ENCODE peak calls at places on chromosome 19, in nine cellular contexts. H, A, S, O, E, Z, L, N and X are unnamed samples.

GRCh38 chr19:53664760-53665159 is 33.0 kb downstream of the DPRX start:
- DNase-seq in H (no peak), A (no peak), S (no peak), O (no peak), E (no peak), Z (no peak), L (no peak), N (no peak), X (no peak)

GRCh38 chr19:45293682-45294081 is 29.0 kb downstream of the CKM start:
- DNase-seq in H (no peak), A (no peak), S (no peak), O (no peak), E (no peak), Z (no peak), L (no peak), N (no peak), X (no peak)

GRCh38 chr19:7550987-7551761 is 15.7 kb downstream of the PNPLA6 start:
- DNase-seq in H (peak), A (no peak), S (peak), O (no peak), E (peak), Z (no peak), L (peak), N (peak), X (peak)

GRCh38 chr19:33227242-33227650 is 1.6 kb upstream of the SLC7A10 start:
- DNase-seq in H (no peak), A (no peak), S (no peak), O (no peak), E (no peak), Z (no peak), L (no peak), N (no peak), X (no peak)

GRCh38 chr19:41698746-41699230 is 9.6 kb upstream of the CEACAM5 start:
- DNase-seq in H (no peak), A (no peak), S (no peak), O (no peak), E (no peak), Z (no peak), L (no peak), N (no peak), X (no peak)

GRCh38 chr19:34432797-34433196 is 4.6 kb downstream of the UBA2 start:
- DNase-seq in H (no peak), A (peak), S (no peak), O (no peak), E (no peak), Z (no peak), L (no peak), N (no peak), X (no peak)

GRCh38 chr19:58559275-58560006 is 1.0 kb upstream of the UBE2M start:
- DNase-seq in H (peak), A (peak), S (peak), O (peak), E (peak), Z (peak), L (peak), N (peak), X (no peak)

GRCh38 chr19:14570864-14571527 is 870 bp downstream of the NDUFB7 start:
- DNase-seq in H (no peak), A (no peak), S (no peak), O (no peak), E (no peak), Z (no peak), L (no peak), N (no peak), X (no peak)

GRCh38 chr19:37332839-37333238 is 38.1 kb upstream of the ZNF527 start:
- DNase-seq in H (no peak), A (no peak), S (no peak), O (no peak), E (no peak), Z (no peak), L (no peak), N (no peak), X (no peak)

GRCh38 chr19:18160792-18161690 is 8.1 kb downstream of the PIK3R2 start:
- DNase-seq in H (peak), A (peak), S (peak), O (peak), E (peak), Z (peak), L (peak), N (peak), X (peak)

GRCh38 chr19:18416778-18417249 is 2.4 kb upstream of the SSBP4 start:
- DNase-seq in H (peak), A (peak), S (peak), O (no peak), E (peak), Z (peak), L (peak), N (peak), X (peak)

GRCh38 chr19:3075605-3076431 is 13.5 kb upstream of the TLE5 start:
- DNase-seq in H (peak), A (no peak), S (peak), O (peak), E (peak), Z (peak), L (peak), N (no peak), X (peak)

GRCh38 chr19:30877591-30878230 is 471.5 kb downstream of the TSHZ3 start:
- DNase-seq in H (no peak), A (peak), S (peak), O (no peak), E (no peak), Z (no peak), L (no peak), N (peak), X (no peak)

GRCh38 chr19:14413765-14414171 is 5.4 kb downstream of the DDX39A start:
- DNase-seq in H (no peak), A (no peak), S (no peak), O (no peak), E (no peak), Z (no peak), L (no peak), N (no peak), X (no peak)

GRCh38 chr19:19224852-19225494 is 13.2 kb downstream of the NCAN start:
- DNase-seq in H (peak), A (peak), S (peak), O (peak), E (peak), Z (peak), L (peak), N (peak), X (peak)

GRCh38 chr19:48933382-48933932 is at the start of gene DHDH:
- DNase-seq in H (peak), A (peak), S (peak), O (peak), E (peak), Z (peak), L (peak), N (peak), X (peak)

GRCh38 chr19:7718668-7719067 is 13.2 kb downstream of the CLEC4G start:
- DNase-seq in H (no peak), A (no peak), S (no peak), O (no peak), E (no peak), Z (peak), L (no peak), N (no peak), X (no peak)

GRCh38 chr19:46469541-46470185 is 1.7 kb downstream of the PNMA8A start:
- DNase-seq in H (no peak), A (no peak), S (no peak), O (no peak), E (no peak), Z (no peak), L (no peak), N (no peak), X (no peak)

GRCh38 chr19:15101479-15102082 is 5.6 kb upstream of the SYDE1 start:
- DNase-seq in H (peak), A (no peak), S (peak), O (no peak), E (peak), Z (no peak), L (no peak), N (no peak), X (peak)

GRCh38 chr19:45601524-45602522 is at the start of gene GPR4:
- DNase-seq in H (no peak), A (no peak), S (no peak), O (no peak), E (no peak), Z (no peak), L (no peak), N (no peak), X (peak)

GRCh38 chr19:51387924-51388389 is at the start of gene LIM2:
- DNase-seq in H (no peak), A (no peak), S (no peak), O (no peak), E (no peak), Z (peak), L (no peak), N (no peak), X (no peak)

GRCh38 chr19:46546194-46546896 is 50.7 kb upstream of the PNMA8B start:
- DNase-seq in H (peak), A (peak), S (peak), O (no peak), E (peak), Z (peak), L (peak), N (peak), X (peak)

GRCh38 chr19:13366529-13367143 is 139.6 kb downstream of the CACNA1A start:
- DNase-seq in H (no peak), A (no peak), S (no peak), O (no peak), E (no peak), Z (no peak), L (no peak), N (no peak), X (peak)

GRCh38 chr19:27774827-27775226 is 1438.1 kb downstream of the UQCRFS1 start:
- DNase-seq in H (no peak), A (no peak), S (no peak), O (no peak), E (no peak), Z (no peak), L (no peak), N (no peak), X (peak)

GRCh38 chr19:30046522-30046921 is 104.5 kb downstream of the URI1 start:
- DNase-seq in H (no peak), A (no peak), S (no peak), O (no peak), E (no peak), Z (no peak), L (no peak), N (no peak), X (peak)

GRCh38 chr19:13846533-13847032 is 30.4 kb upstream of the NANOS3 start:
- DNase-seq in H (peak), A (peak), S (peak), O (peak), E (peak), Z (peak), L (peak), N (peak), X (peak)

GRCh38 chr19:52689804-52690394 is 44.9 kb downstream of the ZNF611 start:
- DNase-seq in H (peak), A (peak), S (peak), O (peak), E (peak), Z (peak), L (peak), N (peak), X (peak)

GRCh38 chr19:13696839-13697238 is 67.5 kb upstream of the MRI1 start:
- DNase-seq in H (no peak), A (no peak), S (no peak), O (no peak), E (no peak), Z (no peak), L (no peak), N (no peak), X (no peak)

GRCh38 chr19:30596813-30597399 is 224.7 kb downstream of the ZNF536 start:
- DNase-seq in H (no peak), A (no peak), S (no peak), O (no peak), E (no peak), Z (no peak), L (no peak), N (no peak), X (no peak)

GRCh38 chr19:53873451-53874383 is 6.0 kb downstream of the MYADM start:
- DNase-seq in H (no peak), A (no peak), S (no peak), O (no peak), E (no peak), Z (peak), L (no peak), N (no peak), X (no peak)

GRCh38 chr19:42089191-42089750 is 13.3 kb downstream of the ZNF574 start:
- DNase-seq in H (no peak), A (no peak), S (no peak), O (no peak), E (no peak), Z (no peak), L (no peak), N (no peak), X (no peak)

GRCh38 chr19:40605201-40605971 is 4.2 kb downstream of the LTBP4 start:
- DNase-seq in H (peak), A (peak), S (peak), O (peak), E (peak), Z (peak), L (peak), N (peak), X (peak)

GRCh38 chr19:7983286-7983950 is 22.0 kb downstream of the ELAVL1 start:
- DNase-seq in H (no peak), A (no peak), S (no peak), O (no peak), E (no peak), Z (peak), L (no peak), N (no peak), X (no peak)

GRCh38 chr19:17846146-17846545 is 1.6 kb downstream of the JAK3 start:
- DNase-seq in H (no peak), A (no peak), S (no peak), O (no peak), E (no peak), Z (peak), L (no peak), N (no peak), X (no peak)

GRCh38 chr19:53881482-53882390 is at the start of gene PRKCG:
- DNase-seq in H (peak), A (no peak), S (no peak), O (no peak), E (peak), Z (peak), L (no peak), N (no peak), X (no peak)

GRCh38 chr19:40279120-40279551 is 6.0 kb downstream of the AKT2 start:
- DNase-seq in H (no peak), A (no peak), S (no peak), O (no peak), E (peak), Z (peak), L (peak), N (no peak), X (peak)

GRCh38 chr19:35712529-35712909 is 5.3 kb upstream of the KMT2B start:
- DNase-seq in H (no peak), A (no peak), S (no peak), O (no peak), E (no peak), Z (no peak), L (no peak), N (no peak), X (no peak)

GRCh38 chr19:34220472-34221063 is 33.8 kb upstream of the GARRE1 start:
- DNase-seq in H (peak), A (peak), S (peak), O (no peak), E (peak), Z (no peak), L (no peak), N (peak), X (peak)

GRCh38 chr19:47661571-47661970 is 51.7 kb upstream of the EHD2 start:
- DNase-seq in H (no peak), A (no peak), S (no peak), O (no peak), E (no peak), Z (no peak), L (no peak), N (no peak), X (no peak)

GRCh38 chr19:11848200-11848593 is 329 bp upstream of the ZNF439 start:
- DNase-seq in H (no peak), A (no peak), S (no peak), O (no peak), E (no peak), Z (peak), L (no peak), N (no peak), X (no peak)

GRCh38 chr19:11849264-11849615 is 714 bp downstream of the ZNF439 start:
- DNase-seq in H (no peak), A (no peak), S (no peak), O (no peak), E (peak), Z (no peak), L (no peak), N (no peak), X (no peak)

GRCh38 chr19:11853358-11853757 is 4.8 kb downstream of the ZNF439 start:
- DNase-seq in H (no peak), A (no peak), S (no peak), O (no peak), E (no peak), Z (no peak), L (no peak), N (no peak), X (no peak)

GRCh38 chr19:11843741-11844140 is 4.8 kb upstream of the ZNF439 start:
- DNase-seq in H (no peak), A (no peak), S (no peak), O (no peak), E (no peak), Z (no peak), L (no peak), N (no peak), X (peak)

GRCh38 chr19:11848594-11849263 is at the start of gene ZNF439:
- DNase-seq in H (peak), A (peak), S (peak), O (peak), E (peak), Z (peak), L (peak), N (peak), X (peak)
- TF ChIP-seq POLR2A in H (peak), A (no peak), S (no peak), O (peak), E (peak), Z (no peak), L (no peak), N (no peak), X (no peak)

GRCh38 chr19:50323782-50324133 is 5.4 kb downstream of the KCNC3 start:
- DNase-seq in H (no peak), A (no peak), S (no peak), O (no peak), E (no peak), Z (no peak), L (no peak), N (no peak), X (no peak)

GRCh38 chr19:50321831-50322230 is 7.3 kb downstream of the KCNC3 start:
- DNase-seq in H (no peak), A (no peak), S (no peak), O (no peak), E (no peak), Z (no peak), L (no peak), N (no peak), X (no peak)

GRCh38 chr19:50320596-50320995 is 8.6 kb downstream of the KCNC3 start:
- DNase-seq in H (no peak), A (no peak), S (no peak), O (no peak), E (no peak), Z (no peak), L (no peak), N (no peak), X (no peak)

GRCh38 chr19:50322931-50323781 is 6.0 kb downstream of the KCNC3 start:
- DNase-seq in H (no peak), A (no peak), S (no peak), O (peak), E (no peak), Z (no peak), L (no peak), N (no peak), X (no peak)

GRCh38 chr19:50322234-50322633 is 6.9 kb downstream of the KCNC3 start:
- DNase-seq in H (no peak), A (no peak), S (no peak), O (peak), E (no peak), Z (peak), L (no peak), N (no peak), X (no peak)
- TF ChIP-seq POLR2A in H (no peak), A (no peak), S (no peak), O (no peak), E (no peak), Z (no peak), L (no peak), N (no peak), X (no peak)

DNA sequence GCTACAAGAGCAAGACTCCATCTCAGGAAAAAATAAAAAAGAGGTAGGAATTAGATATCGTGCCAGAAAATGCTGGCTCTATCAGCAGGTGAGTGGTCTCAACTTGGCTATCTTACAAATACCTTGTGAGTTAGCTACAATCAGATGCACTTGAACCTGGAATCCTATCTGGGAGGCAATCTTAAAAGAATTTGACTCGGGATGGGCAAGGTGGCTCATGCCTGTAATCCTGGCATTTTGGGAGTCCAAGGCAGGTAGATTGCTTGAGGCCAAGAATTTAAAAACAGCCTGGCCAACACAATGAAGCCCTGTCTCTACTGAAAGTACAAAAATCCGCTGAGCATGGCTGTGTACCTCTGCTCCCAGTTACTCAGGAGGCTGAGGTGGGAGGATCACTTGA is 29.4 kb downstream of the NLRP2 start:
- DNase-seq in H (no peak), A (no peak), S (no peak), O (no peak), E (no peak), Z (no peak), L (no peak), N (no peak), X (no peak)
- TF ChIP-seq POLR2A in H (no peak), A (no peak), S (no peak), O (no peak), E (no peak), Z (no peak), L (no peak), N (no peak), X (no peak)

DNA sequence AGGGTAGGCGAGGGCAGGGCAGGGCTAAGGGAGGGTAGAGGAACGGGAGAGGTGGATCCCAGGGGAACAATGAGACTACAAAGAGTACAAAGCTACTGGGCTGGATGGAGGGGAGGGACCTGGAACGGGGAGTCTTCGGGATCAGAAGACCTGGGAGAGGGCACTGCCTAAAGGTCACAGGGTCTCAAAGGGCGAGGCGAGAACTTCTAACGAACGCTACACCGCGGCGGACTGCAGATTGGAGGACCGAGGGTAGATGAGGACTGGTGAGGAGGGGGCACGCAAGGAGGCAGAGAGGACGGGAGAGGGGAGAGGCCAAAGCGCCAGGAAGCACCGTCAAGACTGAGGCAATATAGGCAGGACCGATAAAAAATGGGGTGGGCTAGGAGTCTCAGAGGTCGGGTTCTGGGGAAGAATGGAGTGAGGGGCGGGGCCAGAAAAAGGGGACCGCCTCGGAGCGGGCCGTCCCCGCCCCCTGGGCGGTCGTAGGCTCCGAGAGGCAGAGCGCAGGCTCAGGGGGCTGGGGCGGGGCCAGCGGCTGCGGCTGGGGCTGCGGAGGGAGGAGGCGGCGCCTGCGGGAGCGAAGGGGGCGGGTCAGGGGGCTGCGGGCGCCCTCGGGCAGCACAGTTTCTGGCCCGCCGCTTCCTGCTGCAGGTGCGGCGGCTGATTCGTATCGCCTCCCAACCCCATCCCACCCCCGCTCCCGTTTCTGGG is 1.3 kb upstream of the KCNC3 start:
- DNase-seq in H (peak), A (peak), S (peak), O (peak), E (peak), Z (peak), L (peak), N (peak), X (peak)
- TF ChIP-seq POLR2A in H (no peak), A (no peak), S (no peak), O (no peak), E (peak), Z (no peak), L (no peak), N (no peak), X (no peak)